ENCODE peak calls at places on chromosome 12, in eight cellular contexts. M is foreskin fibroblast; U is EL; H is NCI-H1105; W is aorta; O is activated CD8-positive, alpha-beta memory T cell treated with anti-CD3 and anti-CD28 coated beads, Interleukin-2, amount 50 U/mL, for 4 hours; I is endothelial cell; C is activated T-helper 1 cell treated with anti-CD3 and anti-CD28 coated beads, Interleukin-12 subunit alpha, Interleukin-12 subunit beta, Interleukin-2, Interleukin-4 antibody, amounts not matched to agents 30 ng/mL and 10 ng/mL and 1 ng/mL, durations not matched to agents 14 hours and 24 hours and 36 hours. E is an unnamed sample.

GRCh38 chr12:50101663-50102062 is 2.1 kb upstream of the GPD1 start:
- DNase-seq in M (peak; percentile 73), U (peak; percentile 45), H (no peak), W (no peak), O (no peak), I (no peak), C (no peak), E (peak; percentile 76)

GRCh38 chr12:6367969-6368892 is 7.1 kb downstream of the SCNN1A start:
- DNase-seq in M (no peak), U (no peak), H (no peak), W (peak; percentile 36), O (no peak), I (no peak), C (no peak), E (no peak)

GRCh38 chr12:60529723-60530122 is 933.9 kb downstream of the SLC16A7 start:
- DNase-seq in M (no peak), U (no peak), H (no peak), W (no peak), O (no peak), I (no peak), C (no peak), E (no peak)

GRCh38 chr12:131113562-131113961 is 159.9 kb downstream of the ADGRD1 start:
- DNase-seq in M (no peak), U (no peak), H (no peak), W (peak; percentile 27), O (no peak), I (no peak), C (no peak), E (no peak)

GRCh38 chr12:85007836-85008235 is 28.2 kb downstream of the TSPAN19 start:
- DNase-seq in M (peak; percentile 84), U (no peak), H (no peak), W (no peak), O (no peak), I (no peak), C (no peak), E (no peak)

GRCh38 chr12:124428136-124428791 is 133.4 kb downstream of the RFLNA start:
- DNase-seq in M (peak; percentile 93), U (peak; percentile 47), H (no peak), W (no peak), O (no peak), I (no peak), C (no peak), E (no peak)

GRCh38 chr12:47868041-47868440 is 36.8 kb downstream of the VDR start:
- DNase-seq in M (peak; percentile 53), U (peak; percentile 31), H (no peak), W (peak; percentile 64), O (no peak), I (no peak), C (no peak), E (no peak)

GRCh38 chr12:54127538-54128259 is 61.1 kb downstream of the SMUG1 start:
- DNase-seq in M (no peak), U (no peak), H (no peak), W (no peak), O (no peak), I (no peak), C (no peak), E (no peak)

GRCh38 chr12:93453633-93454032 is 11.9 kb upstream of the UBE2N start:
- DNase-seq in M (peak; percentile 32), U (peak; percentile 52), H (no peak), W (no peak), O (no peak), I (no peak), C (no peak), E (no peak)

GRCh38 chr12:100987552-100988277 is 193.1 kb downstream of the ANO4 start:
- DNase-seq in M (peak; percentile 66), U (peak; percentile 69), H (no peak), W (peak; percentile 59), O (no peak), I (peak; percentile 51), C (peak; percentile 1), E (peak; percentile 71)

GRCh38 chr12:111155521-111155920 is 213.4 kb downstream of the PHETA1 start:
- DNase-seq in M (no peak), U (no peak), H (no peak), W (no peak), O (no peak), I (no peak), C (no peak), E (no peak)

E was measured in iPS-NIHi11.